ENCODE peak calls at places on chromosomes 1 and 21, in seven cellular contexts. F is AML-193, W is DMS 273 treated with DMSO at 0.1 percent for 48 hours, Y is dermis microvascular lymphatic vessel endothelial cell, J is heart right ventricle, G is HT1080, T is AG09319. S is an unnamed sample.

GRCh38 chr1:100448371-100448770 is 89.6 kb upstream of the GPR88 start:
- DNase-seq in G (no peak), T (no peak), Y (peak; percentile 76), W (no peak), J (no peak), F (no peak), S (no peak)

GRCh38 chr1:6359568-6360496 is 33.7 kb downstream of the ACOT7 start:
- DNase-seq in G (peak; percentile 66), Y (peak; percentile 96), T (peak; percentile 50), F (peak; percentile 3), W (peak; percentile 67), J (peak; percentile 59), S (no peak)

GRCh38 chr1:225508538-225509375 is 80.9 kb upstream of the LBR start:
- DNase-seq in G (peak; percentile 98), W (no peak), J (no peak), F (no peak), Y (peak; percentile 97), T (peak; percentile 86), S (peak; percentile 85)

GRCh38 chr21:16305686-16306085 is 575.9 kb downstream of the USP25 start:
- DNase-seq in Y (peak; percentile 14), W (no peak), T (no peak), F (no peak), G (no peak), J (no peak), S (no peak)

GRCh38 chr21:45029968-45030636 is 44.3 kb upstream of the ADARB1 start:
- DNase-seq in F (no peak), Y (no peak), G (no peak), W (no peak), T (no peak), J (no peak), S (peak; percentile 43)

GRCh38 chr1:172467446-172467845 is 23.6 kb upstream of the PIGC start:
- DNase-seq in W (no peak), G (no peak), F (no peak), Y (no peak), J (no peak), T (no peak), S (no peak)

GRCh38 chr1:160520999-160521398 is 2.1 kb downstream of the SLAMF6 start:
- DNase-seq in T (no peak), W (no peak), G (no peak), Y (no peak), J (no peak), F (no peak), S (no peak)

GRCh38 chr21:44966135-44967081 is 26.6 kb downstream of the SLX9 start:
- DNase-seq in G (no peak), F (no peak), Y (no peak), J (peak; percentile 78), T (no peak), W (no peak), S (no peak)

GRCh38 chr1:14877224-14877623 is 276.3 kb upstream of the TMEM51 start:
- DNase-seq in G (no peak), Y (no peak), W (no peak), F (no peak), T (no peak), J (no peak), S (no peak)